ENCODE peak calls at places on chromosomes 3 and 15, in seven cellular contexts. One of them, this sample, is unnamed.

GRCh38 chr15:90565866-90566265 is 36.1 kb downstream of the CRTC3 start:
- DNase-seq in NCI-H510A: no peak
- DNase-seq in AML-193: no peak
- DNase-seq in NCI-H187: no peak
- DNase-seq in activated CD4-positive, alpha-beta T cell treated with anti-CD3 and anti-CD28 coated beads, Interleukin-2, amount 50 U/mL, for 24 hours: no peak
- DNase-seq in GM13977: no peak
- DNase-seq in kidney glomerular epithelial cell: no peak
- DNase-seq in this sample: no peak

GRCh38 chr15:56814429-56814828 is 81.1 kb upstream of the ZNF280D start:
- DNase-seq in kidney glomerular epithelial cell: no peak
- DNase-seq in activated CD4-positive, alpha-beta T cell treated with anti-CD3 and anti-CD28 coated beads, Interleukin-2, amount 50 U/mL, for 24 hours: no peak
- DNase-seq in GM13977: no peak
- DNase-seq in NCI-H510A: no peak
- DNase-seq in NCI-H187: no peak
- DNase-seq in AML-193: no peak
- DNase-seq in this sample: no peak

GRCh38 chr3:151538706-151539403 is 78.0 kb upstream of the IGSF10 start:
- DNase-seq in NCI-H510A: peak
- DNase-seq in AML-193: no peak
- DNase-seq in NCI-H187: no peak
- DNase-seq in activated CD4-positive, alpha-beta T cell treated with anti-CD3 and anti-CD28 coated beads, Interleukin-2, amount 50 U/mL, for 24 hours: no peak
- DNase-seq in GM13977: no peak
- DNase-seq in kidney glomerular epithelial cell: no peak
- DNase-seq in this sample: peak

GRCh38 chr3:146115619-146116018 is 45.4 kb downstream of the PLOD2 start:
- DNase-seq in GM13977: no peak
- DNase-seq in kidney glomerular epithelial cell: no peak
- DNase-seq in AML-193: no peak
- DNase-seq in activated CD4-positive, alpha-beta T cell treated with anti-CD3 and anti-CD28 coated beads, Interleukin-2, amount 50 U/mL, for 24 hours: no peak
- DNase-seq in NCI-H510A: no peak
- DNase-seq in NCI-H187: no peak
- DNase-seq in this sample: no peak

GRCh38 chr3:41198526-41198925 is 779 bp upstream of the CTNNB1 start:
- DNase-seq in GM13977: no peak
- DNase-seq in activated CD4-positive, alpha-beta T cell treated with anti-CD3 and anti-CD28 coated beads, Interleukin-2, amount 50 U/mL, for 24 hours: no peak
- DNase-seq in NCI-H510A: no peak
- DNase-seq in kidney glomerular epithelial cell: no peak
- DNase-seq in AML-193: no peak
- DNase-seq in NCI-H187: no peak
- DNase-seq in this sample: no peak

GRCh38 chr3:98328933-98329332 is 24.7 kb upstream of the OR5K4 start:
- DNase-seq in NCI-H510A: no peak
- DNase-seq in kidney glomerular epithelial cell: no peak
- DNase-seq in activated CD4-positive, alpha-beta T cell treated with anti-CD3 and anti-CD28 coated beads, Interleukin-2, amount 50 U/mL, for 24 hours: no peak
- DNase-seq in NCI-H187: no peak
- DNase-seq in AML-193: no peak
- DNase-seq in GM13977: no peak
- DNase-seq in this sample: no peak

GRCh38 chr15:95620934-95621579 is 709.4 kb upstream of the NR2F2 start:
- DNase-seq in GM13977: no peak
- DNase-seq in NCI-H510A: no peak
- DNase-seq in activated CD4-positive, alpha-beta T cell treated with anti-CD3 and anti-CD28 coated beads, Interleukin-2, amount 50 U/mL, for 24 hours: no peak
- DNase-seq in AML-193: peak
- DNase-seq in kidney glomerular epithelial cell: no peak
- DNase-seq in NCI-H187: no peak
- DNase-seq in this sample: no peak

GRCh38 chr15:59976480-59976879 is 27.6 kb upstream of the FOXB1 start:
- DNase-seq in kidney glomerular epithelial cell: no peak
- DNase-seq in activated CD4-positive, alpha-beta T cell treated with anti-CD3 and anti-CD28 coated beads, Interleukin-2, amount 50 U/mL, for 24 hours: peak
- DNase-seq in GM13977: no peak
- DNase-seq in NCI-H510A: no peak
- DNase-seq in AML-193: peak
- DNase-seq in NCI-H187: no peak
- DNase-seq in this sample: no peak

GRCh38 chr15:65576669-65577068 is 34.3 kb downstream of the INTS14 start:
- DNase-seq in activated CD4-positive, alpha-beta T cell treated with anti-CD3 and anti-CD28 coated beads, Interleukin-2, amount 50 U/mL, for 24 hours: no peak
- DNase-seq in AML-193: no peak
- DNase-seq in kidney glomerular epithelial cell: peak
- DNase-seq in NCI-H510A: no peak
- DNase-seq in GM13977: no peak
- DNase-seq in NCI-H187: no peak
- DNase-seq in this sample: no peak

GRCh38 chr15:63765338-63765737 is 68.4 kb downstream of the HERC1 start:
- DNase-seq in AML-193: no peak
- DNase-seq in kidney glomerular epithelial cell: no peak
- DNase-seq in NCI-H187: no peak
- DNase-seq in activated CD4-positive, alpha-beta T cell treated with anti-CD3 and anti-CD28 coated beads, Interleukin-2, amount 50 U/mL, for 24 hours: no peak
- DNase-seq in GM13977: no peak
- DNase-seq in NCI-H510A: no peak
- DNase-seq in this sample: no peak

This sample was measured in NCI-H2107.